ENCODE peak calls at places on chromosome 3, in five cellular contexts. N, X, P, S and C are unnamed samples.

GRCh38 chr3:107468782-107469181 is 54.0 kb upstream of the BBX start:
- DNase-seq in N (no peak), X (no peak), P (no peak), S (no peak), C (no peak)

GRCh38 chr3:9715127-9715526 is 11.5 kb downstream of the CPNE9 start:
- DNase-seq in N (no peak), X (no peak), P (no peak), S (no peak), C (no peak)

GRCh38 chr3:111539351-111540331 is 2.4 kb upstream of the CD96 start:
- DNase-seq in N (peak; percentile 19), X (peak; percentile 63), P (peak; percentile 41), S (peak; percentile 41), C (peak; percentile 43)

GRCh38 chr3:175932586-175932985 is 1073.5 kb downstream of the NAALADL2 start:
- DNase-seq in N (no peak), X (peak; percentile 13), P (no peak), S (no peak), C (no peak)

GRCh38 chr3:177979684-177980083 is 556.6 kb upstream of the KCNMB2 start:
- DNase-seq in N (no peak), X (no peak), P (no peak), S (no peak), C (no peak)

GRCh38 chr3:42070089-42070885 is 20.9 kb upstream of the TRAK1 start:
- DNase-seq in N (no peak), X (no peak), P (no peak), S (no peak), C (no peak)

GRCh38 chr3:177602601-177603136 is 405.4 kb upstream of the TBL1XR1 start:
- DNase-seq in N (no peak), X (no peak), P (no peak), S (no peak), C (no peak)

GRCh38 chr3:29614954-29615353 is 334.1 kb downstream of the RBMS3 start:
- DNase-seq in N (no peak), X (no peak), P (no peak), S (no peak), C (no peak)

GRCh38 chr3:129690406-129690805 is 83.9 kb upstream of the PLXND1 start:
- DNase-seq in N (peak; percentile 90), X (peak; percentile 74), P (no peak), S (no peak), C (no peak)

GRCh38 chr3:67875858-67876257 is 221.4 kb upstream of the SUCLG2 start:
- DNase-seq in N (no peak), X (no peak), P (no peak), S (no peak), C (no peak)

GRCh38 chr3:187997490-187997889 is 156.5 kb upstream of the LPP start:
- DNase-seq in N (no peak), X (no peak), P (no peak), S (no peak), C (no peak)